ENCODE peak calls at places on chromosomes 3 and 15, in five cellular contexts. N is progenitor cell of endocrine pancreas, Y is fibroblast of lung, O is psoas muscle, P is cardiac muscle cell. B is an unnamed sample.

GRCh38 chr3:172388412-172389078 is 59.7 kb downstream of the GHSR start:
- DNase-seq in N (no peak), P (no peak), O (no peak), Y (no peak), B (no peak)

GRCh38 chr3:129602730-129603560 is 3.5 kb downstream of the PLXND1 start:
- DNase-seq in P (peak), N (no peak), Y (peak), O (peak), B (peak)

GRCh38 chr15:99963096-99963825 is 230.0 kb upstream of the LYSMD4 start:
- DNase-seq in Y (no peak), N (peak), O (no peak), P (peak), B (no peak)

GRCh38 chr15:70361891-70362290 is 264.2 kb upstream of the TLE3 start:
- DNase-seq in O (no peak), Y (no peak), P (no peak), N (no peak), B (no peak)

GRCh38 chr15:76296849-76297248 is 14.4 kb downstream of the ETFA start:
- DNase-seq in N (no peak), Y (no peak), P (no peak), O (no peak), B (no peak)

GRCh38 chr3:123311201-123311600 is 109.5 kb downstream of the SEC22A start:
- DNase-seq in Y (no peak), O (no peak), P (no peak), N (no peak), B (no peak)

GRCh38 chr15:77840962-77841361 is 208.2 kb upstream of the LINGO1 start:
- DNase-seq in P (peak), Y (peak), O (no peak), N (no peak), B (no peak)

GRCh38 chr15:97692317-97693015 is 268.0 kb upstream of the ARRDC4 start:
- DNase-seq in N (no peak), O (no peak), Y (no peak), P (no peak), B (no peak)

GRCh38 chr3:96175500-96175899 is 638.9 kb upstream of the EPHA6 start:
- DNase-seq in P (no peak), N (no peak), Y (no peak), O (no peak), B (no peak)

GRCh38 chr3:83928903-83929302 is 1029.9 kb upstream of the CADM2 start:
- DNase-seq in N (no peak), O (no peak), P (peak), Y (peak), B (no peak)

GRCh38 chr15:66865622-66866611 is 163.9 kb downstream of the SMAD6 start:
- DNase-seq in P (no peak), N (no peak), Y (no peak), O (no peak), B (no peak)

GRCh38 chr15:79431636-79432344 is at the start of gene MINAR1:
- DNase-seq in Y (peak), O (peak), P (peak), N (peak), B (peak)
- TF ChIP-seq CTCF in Y (peak), O (no peak), P (peak), N (peak), B (peak)

GRCh38 chr3:110733045-110733444 is 338.6 kb upstream of the NECTIN3 start:
- DNase-seq in Y (no peak), O (no peak), P (no peak), N (no peak), B (no peak)

GRCh38 chr3:110732420-110732819 is 339.2 kb upstream of the NECTIN3 start:
- DNase-seq in Y (no peak), P (no peak), N (no peak), O (no peak), B (no peak)

GRCh38 chr3:110727056-110727455 is 344.6 kb upstream of the NECTIN3 start:
- DNase-seq in O (no peak), Y (no peak), P (no peak), N (no peak), B (no peak)

GRCh38 chr3:110734524-110734923 is 337.1 kb upstream of the NECTIN3 start:
- DNase-seq in Y (no peak), P (no peak), O (no peak), N (no peak), B (no peak)

GRCh38 chr3:110731148-110731547 is 340.5 kb upstream of the NECTIN3 start:
- DNase-seq in P (peak), N (no peak), Y (peak), O (no peak), B (peak)
- TF ChIP-seq CTCF in P (no peak), N (no peak), Y (no peak), O (no peak), B (no peak)

DNA sequence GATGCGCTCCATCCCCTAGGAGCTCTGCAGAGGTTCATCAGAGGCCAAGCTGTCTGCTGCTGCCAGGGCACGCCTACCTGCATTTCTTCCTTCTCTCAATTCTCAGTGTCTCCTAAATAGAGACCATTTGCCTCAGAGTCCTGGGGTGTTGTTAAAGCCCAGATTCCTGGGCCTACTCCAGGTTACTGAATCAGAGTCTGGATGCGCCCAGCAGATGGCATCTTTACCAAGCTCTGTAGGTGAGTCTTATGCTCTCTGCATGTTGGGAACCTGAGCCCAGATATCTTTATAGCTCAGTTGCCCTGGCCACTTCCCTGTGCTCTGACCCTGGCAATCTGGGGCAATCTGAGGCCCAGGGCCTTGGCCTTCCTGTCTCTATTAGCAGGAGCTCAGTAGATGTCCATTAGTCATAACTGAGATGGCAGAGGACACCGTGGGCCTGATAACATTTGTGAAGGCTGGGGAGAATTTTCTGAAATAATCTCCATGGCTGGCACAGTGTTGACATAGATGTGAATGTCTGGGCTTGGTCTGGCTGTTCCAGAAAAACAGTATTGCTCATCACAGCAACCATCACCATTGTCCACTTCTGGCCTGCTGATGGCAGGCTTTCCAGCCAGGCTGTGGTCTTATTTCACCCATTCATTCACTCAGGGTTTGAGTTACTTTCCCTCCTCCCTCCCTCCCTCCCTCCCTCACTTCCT is 13.2 kb upstream of the RBP1 start:
- DNase-seq in O (no peak), Y (no peak), P (no peak), N (no peak), B (no peak)
- TF ChIP-seq CTCF in O (no peak), Y (no peak), P (no peak), N (no peak), B (no peak)

DNA sequence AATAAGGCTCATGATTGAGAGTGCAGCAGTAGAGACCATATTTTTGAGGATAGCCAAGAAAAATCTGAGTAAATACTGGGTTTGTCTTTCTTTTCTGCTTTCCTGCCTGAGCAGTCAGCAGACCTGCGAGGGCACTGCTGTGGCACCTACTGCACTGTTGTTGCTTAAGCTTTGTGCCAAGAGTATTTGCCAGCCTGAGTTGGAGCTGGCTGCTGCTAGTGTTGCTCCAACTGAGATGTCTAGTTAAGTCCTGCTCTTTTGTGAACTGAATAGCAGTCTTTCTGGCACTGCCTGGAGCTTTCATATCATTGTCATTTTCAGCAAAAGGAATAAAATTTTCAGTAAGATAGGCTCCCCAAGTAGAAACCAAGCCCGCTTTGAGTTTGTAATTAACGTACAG is 214.5 kb upstream of the P2RY1 start:
- DNase-seq in N (no peak), P (no peak), O (no peak), Y (no peak), B (no peak)
- TF ChIP-seq CTCF in N (no peak), P (no peak), O (no peak), Y (no peak), B (no peak)

DNA sequence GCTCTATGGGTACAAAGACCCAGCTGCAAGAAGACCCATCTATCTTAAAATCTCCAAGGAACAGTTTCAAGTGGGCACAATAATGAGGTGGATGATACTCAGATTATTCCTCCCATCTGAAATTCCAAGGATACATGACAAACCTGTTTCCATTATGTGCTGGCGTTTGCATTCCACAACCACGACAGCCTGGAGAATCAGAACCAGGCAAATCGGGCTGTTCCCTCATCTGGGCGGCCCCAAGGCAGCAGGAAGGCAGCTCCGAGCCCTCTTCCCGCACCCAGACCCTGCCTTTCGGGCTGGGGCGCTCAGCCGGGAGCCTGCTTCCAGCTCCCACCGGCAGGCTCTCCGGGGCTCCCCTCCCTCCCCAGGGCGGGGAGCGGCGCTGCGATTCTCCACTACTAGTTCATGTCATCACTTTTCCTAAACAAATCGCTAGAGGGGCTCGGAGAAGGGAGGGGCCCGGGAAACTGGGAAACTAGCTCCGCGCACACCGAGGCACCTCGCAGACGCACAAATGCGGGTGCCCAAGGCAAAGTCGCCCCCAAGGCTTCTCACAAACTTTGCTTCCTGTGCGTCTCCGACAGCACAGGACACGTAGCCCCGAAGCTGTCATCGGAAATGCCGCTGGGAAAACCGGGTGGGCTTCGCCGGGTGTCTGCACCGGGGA is at the start of gene MGLL:
- DNase-seq in Y (peak), O (peak), N (no peak), P (peak), B (no peak)
- TF ChIP-seq CTCF in Y (no peak), O (no peak), N (no peak), P (no peak), B (no peak)

GRCh38 chr3:55669133-55669532 is 182.0 kb upstream of the WNT5A start:
- DNase-seq in O (no peak), P (no peak), N (no peak), Y (peak), B (no peak)
- TF ChIP-seq CTCF in O (no peak), P (no peak), N (no peak), Y (no peak), B (no peak)

GRCh38 chr3:126212250-126212628 is 31.9 kb upstream of the ALDH1L1 start:
- DNase-seq in O (no peak), Y (no peak), P (no peak), N (no peak), B (no peak)

GRCh38 chr3:126209741-126210140 is 29.4 kb upstream of the ALDH1L1 start:
- DNase-seq in P (no peak), O (no peak), Y (no peak), N (no peak), B (no peak)

GRCh38 chr3:126213376-126214044 is 33.1 kb upstream of the ALDH1L1 start:
- DNase-seq in Y (peak), O (no peak), P (peak), N (no peak), B (no peak)

GRCh38 chr3:126211569-126211968 is 31.2 kb upstream of the ALDH1L1 start:
- DNase-seq in P (no peak), N (no peak), Y (no peak), O (no peak), B (no peak)

DNA sequence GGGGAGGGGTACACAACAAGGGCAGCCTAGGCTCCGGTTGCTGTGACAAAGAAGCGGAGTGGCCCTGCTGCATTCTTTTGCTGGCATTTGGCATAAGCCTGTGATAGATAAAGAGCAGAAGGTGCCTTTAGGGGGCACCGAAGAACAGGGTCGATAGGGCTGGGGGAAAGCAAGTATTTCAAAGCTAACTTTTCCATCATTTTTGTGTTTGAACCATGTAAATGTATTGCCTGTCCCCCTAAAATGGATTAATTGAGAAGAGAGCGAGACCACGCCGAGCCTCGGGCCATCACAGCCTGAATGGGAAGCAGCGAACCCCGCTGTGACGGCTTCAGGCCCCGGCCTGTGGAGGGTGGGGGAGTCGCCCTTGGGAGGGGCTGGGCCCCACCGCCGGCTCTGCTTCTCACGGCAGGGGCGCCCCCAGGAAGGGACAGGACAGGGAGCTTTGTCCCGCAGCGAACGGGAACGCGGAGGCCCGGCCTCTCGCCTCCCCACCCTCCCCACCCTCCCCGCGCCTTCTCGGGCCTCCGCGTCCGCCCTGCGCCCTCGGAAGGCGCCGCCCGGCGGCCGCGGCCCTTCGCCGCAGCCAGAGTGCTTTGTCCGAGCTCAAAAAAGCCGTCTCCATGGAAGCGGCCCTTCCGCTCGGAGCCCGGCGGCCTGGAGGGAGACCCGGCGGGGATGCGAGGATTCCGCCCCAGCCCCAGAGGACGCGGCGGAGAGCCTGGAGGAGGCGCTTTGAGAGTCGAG is 32.4 kb upstream of the ALDH1L1 start:
- DNase-seq in O (peak), Y (peak), N (peak), P (peak), B (no peak)
- TF ChIP-seq CTCF in O (peak), Y (peak), N (peak), P (peak), B (peak)

B was measured in AG09319.